ENCODE peak calls at places on chromosome X, in eight cellular contexts. One of them, this sample, is unnamed.

GRCh38 chrX:1239681-1240142 is 27.3 kb upstream of the CRLF2 start:
- DNase-seq in AG08396: no peak
- DNase-seq in kidney: peak
- DNase-seq in suprapubic skin: peak
- DNase-seq in germinal center: peak
- DNase-seq in adrenal gland: peak
- DNase-seq in amniotic stem cell: no peak
- DNase-seq in stimulated activated CD8-positive, alpha-beta memory T cell treated with anti-CD3 and anti-CD28 coated beads, Interleukin-12 subunit alpha, Interleukin-12 subunit beta, amount 100 ng/mL, for 4 hours: peak
- DNase-seq in this sample: no peak

GRCh38 chrX:79182616-79183015 is 38.1 kb downstream of the GPR174 start:
- DNase-seq in stimulated activated CD8-positive, alpha-beta memory T cell treated with anti-CD3 and anti-CD28 coated beads, Interleukin-12 subunit alpha, Interleukin-12 subunit beta, amount 100 ng/mL, for 4 hours: no peak
- DNase-seq in AG08396: no peak
- DNase-seq in suprapubic skin: no peak
- DNase-seq in germinal center: no peak
- DNase-seq in adrenal gland: no peak
- DNase-seq in amniotic stem cell: no peak
- DNase-seq in kidney: no peak
- DNase-seq in this sample: no peak

GRCh38 chrX:56226980-56227379 is 5.2 kb upstream of the KLF8 start:
- DNase-seq in AG08396: no peak
- DNase-seq in adrenal gland: no peak
- DNase-seq in amniotic stem cell: no peak
- DNase-seq in suprapubic skin: no peak
- DNase-seq in germinal center: no peak
- DNase-seq in stimulated activated CD8-positive, alpha-beta memory T cell treated with anti-CD3 and anti-CD28 coated beads, Interleukin-12 subunit alpha, Interleukin-12 subunit beta, amount 100 ng/mL, for 4 hours: no peak
- DNase-seq in kidney: no peak
- DNase-seq in this sample: no peak

GRCh38 chrX:17861496-17862011 is 456 bp upstream of the RAI2 start:
- DNase-seq in germinal center: no peak
- DNase-seq in AG08396: no peak
- DNase-seq in kidney: no peak
- DNase-seq in stimulated activated CD8-positive, alpha-beta memory T cell treated with anti-CD3 and anti-CD28 coated beads, Interleukin-12 subunit alpha, Interleukin-12 subunit beta, amount 100 ng/mL, for 4 hours: no peak
- DNase-seq in adrenal gland: no peak
- DNase-seq in suprapubic skin: no peak
- DNase-seq in amniotic stem cell: no peak
- DNase-seq in this sample: no peak

GRCh38 chrX:154840856-154841255 is 6.4 kb upstream of the SMIM9 start:
- DNase-seq in adrenal gland: no peak
- DNase-seq in stimulated activated CD8-positive, alpha-beta memory T cell treated with anti-CD3 and anti-CD28 coated beads, Interleukin-12 subunit alpha, Interleukin-12 subunit beta, amount 100 ng/mL, for 4 hours: no peak
- DNase-seq in suprapubic skin: no peak
- DNase-seq in AG08396: peak
- DNase-seq in germinal center: peak
- DNase-seq in amniotic stem cell: no peak
- DNase-seq in kidney: no peak
- DNase-seq in this sample: no peak

GRCh38 chrX:34300871-34301270 is 168.8 kb upstream of the FAM47A start:
- DNase-seq in kidney: no peak
- DNase-seq in germinal center: no peak
- DNase-seq in amniotic stem cell: peak
- DNase-seq in adrenal gland: peak
- DNase-seq in suprapubic skin: no peak
- DNase-seq in stimulated activated CD8-positive, alpha-beta memory T cell treated with anti-CD3 and anti-CD28 coated beads, Interleukin-12 subunit alpha, Interleukin-12 subunit beta, amount 100 ng/mL, for 4 hours: no peak
- DNase-seq in AG08396: peak
- DNase-seq in this sample: no peak

GRCh38 chrX:78105944-78106650 is 2.0 kb downstream of the PGK1 start:
- DNase-seq in adrenal gland: no peak
- DNase-seq in amniotic stem cell: no peak
- DNase-seq in germinal center: no peak
- DNase-seq in stimulated activated CD8-positive, alpha-beta memory T cell treated with anti-CD3 and anti-CD28 coated beads, Interleukin-12 subunit alpha, Interleukin-12 subunit beta, amount 100 ng/mL, for 4 hours: no peak
- DNase-seq in kidney: no peak
- DNase-seq in AG08396: no peak
- DNase-seq in suprapubic skin: no peak
- DNase-seq in this sample: no peak

GRCh38 chrX:111181883-111182400 is 86.0 kb downstream of the PAK3 start:
- DNase-seq in adrenal gland: no peak
- DNase-seq in germinal center: no peak
- DNase-seq in suprapubic skin: no peak
- DNase-seq in stimulated activated CD8-positive, alpha-beta memory T cell treated with anti-CD3 and anti-CD28 coated beads, Interleukin-12 subunit alpha, Interleukin-12 subunit beta, amount 100 ng/mL, for 4 hours: no peak
- DNase-seq in AG08396: no peak
- DNase-seq in kidney: no peak
- DNase-seq in amniotic stem cell: no peak
- DNase-seq in this sample: no peak

GRCh38 chrX:15418041-15418706 is 34.0 kb upstream of the VEGFD start:
- DNase-seq in AG08396: peak
- DNase-seq in adrenal gland: no peak
- DNase-seq in amniotic stem cell: no peak
- DNase-seq in stimulated activated CD8-positive, alpha-beta memory T cell treated with anti-CD3 and anti-CD28 coated beads, Interleukin-12 subunit alpha, Interleukin-12 subunit beta, amount 100 ng/mL, for 4 hours: no peak
- DNase-seq in suprapubic skin: no peak
- DNase-seq in kidney: no peak
- DNase-seq in germinal center: no peak
- DNase-seq in this sample: no peak

GRCh38 chrX:9122504-9123245 is 88.7 kb upstream of the FAM9B start:
- DNase-seq in adrenal gland: no peak
- DNase-seq in suprapubic skin: no peak
- DNase-seq in kidney: no peak
- DNase-seq in germinal center: no peak
- DNase-seq in AG08396: no peak
- DNase-seq in amniotic stem cell: no peak
- DNase-seq in stimulated activated CD8-positive, alpha-beta memory T cell treated with anti-CD3 and anti-CD28 coated beads, Interleukin-12 subunit alpha, Interleukin-12 subunit beta, amount 100 ng/mL, for 4 hours: no peak
- DNase-seq in this sample: no peak

GRCh38 chrX:106039920-106040319 is 1.4 kb upstream of the SERPINA7 start:
- DNase-seq in stimulated activated CD8-positive, alpha-beta memory T cell treated with anti-CD3 and anti-CD28 coated beads, Interleukin-12 subunit alpha, Interleukin-12 subunit beta, amount 100 ng/mL, for 4 hours: no peak
- DNase-seq in adrenal gland: no peak
- DNase-seq in amniotic stem cell: peak
- DNase-seq in kidney: no peak
- DNase-seq in suprapubic skin: no peak
- DNase-seq in AG08396: no peak
- DNase-seq in germinal center: no peak
- DNase-seq in this sample: no peak

GRCh38 chrX:13376857-13377441 is 57.1 kb upstream of the ATXN3L start:
- DNase-seq in amniotic stem cell: peak
- DNase-seq in adrenal gland: no peak
- DNase-seq in suprapubic skin: no peak
- DNase-seq in stimulated activated CD8-positive, alpha-beta memory T cell treated with anti-CD3 and anti-CD28 coated beads, Interleukin-12 subunit alpha, Interleukin-12 subunit beta, amount 100 ng/mL, for 4 hours: no peak
- DNase-seq in germinal center: no peak
- DNase-seq in AG08396: peak
- DNase-seq in kidney: no peak
- DNase-seq in this sample: peak

GRCh38 chrX:24760601-24761000 is 66.9 kb downstream of the POLA1 start:
- DNase-seq in amniotic stem cell: no peak
- DNase-seq in suprapubic skin: no peak
- DNase-seq in adrenal gland: no peak
- DNase-seq in kidney: no peak
- DNase-seq in stimulated activated CD8-positive, alpha-beta memory T cell treated with anti-CD3 and anti-CD28 coated beads, Interleukin-12 subunit alpha, Interleukin-12 subunit beta, amount 100 ng/mL, for 4 hours: no peak
- DNase-seq in germinal center: no peak
- DNase-seq in AG08396: peak
- DNase-seq in this sample: no peak

GRCh38 chrX:45743906-45744625 is 543.4 kb upstream of the DIPK2B start:
- DNase-seq in amniotic stem cell: no peak
- DNase-seq in germinal center: no peak
- DNase-seq in AG08396: no peak
- DNase-seq in kidney: no peak
- DNase-seq in suprapubic skin: no peak
- DNase-seq in stimulated activated CD8-positive, alpha-beta memory T cell treated with anti-CD3 and anti-CD28 coated beads, Interleukin-12 subunit alpha, Interleukin-12 subunit beta, amount 100 ng/mL, for 4 hours: no peak
- DNase-seq in adrenal gland: no peak
- DNase-seq in this sample: no peak

GRCh38 chrX:12138366-12139313 is at the start of gene FRMPD4:
- DNase-seq in suprapubic skin: no peak
- DNase-seq in AG08396: peak
- DNase-seq in amniotic stem cell: no peak
- DNase-seq in adrenal gland: no peak
- DNase-seq in kidney: peak
- DNase-seq in germinal center: no peak
- DNase-seq in stimulated activated CD8-positive, alpha-beta memory T cell treated with anti-CD3 and anti-CD28 coated beads, Interleukin-12 subunit alpha, Interleukin-12 subunit beta, amount 100 ng/mL, for 4 hours: no peak
- DNase-seq in this sample: no peak

GRCh38 chrX:110409925-110410324 is 51.3 kb downstream of the RTL9 start:
- DNase-seq in kidney: no peak
- DNase-seq in adrenal gland: no peak
- DNase-seq in stimulated activated CD8-positive, alpha-beta memory T cell treated with anti-CD3 and anti-CD28 coated beads, Interleukin-12 subunit alpha, Interleukin-12 subunit beta, amount 100 ng/mL, for 4 hours: no peak
- DNase-seq in suprapubic skin: no peak
- DNase-seq in germinal center: no peak
- DNase-seq in AG08396: no peak
- DNase-seq in amniotic stem cell: peak
- DNase-seq in this sample: peak

GRCh38 chrX:132388371-132388770 is 100.5 kb downstream of the MBNL3 start:
- DNase-seq in AG08396: no peak
- DNase-seq in kidney: no peak
- DNase-seq in germinal center: no peak
- DNase-seq in stimulated activated CD8-positive, alpha-beta memory T cell treated with anti-CD3 and anti-CD28 coated beads, Interleukin-12 subunit alpha, Interleukin-12 subunit beta, amount 100 ng/mL, for 4 hours: no peak
- DNase-seq in amniotic stem cell: no peak
- DNase-seq in suprapubic skin: no peak
- DNase-seq in adrenal gland: no peak
- DNase-seq in this sample: no peak

GRCh38 chrX:115589419-115589818 is 28.4 kb downstream of the PLS3 start:
- DNase-seq in amniotic stem cell: no peak
- DNase-seq in kidney: no peak
- DNase-seq in adrenal gland: no peak
- DNase-seq in suprapubic skin: no peak
- DNase-seq in stimulated activated CD8-positive, alpha-beta memory T cell treated with anti-CD3 and anti-CD28 coated beads, Interleukin-12 subunit alpha, Interleukin-12 subunit beta, amount 100 ng/mL, for 4 hours: no peak
- DNase-seq in AG08396: no peak
- DNase-seq in germinal center: no peak
- DNase-seq in this sample: no peak

GRCh38 chrX:46803140-46803539 is 33.7 kb upstream of the RP2 start:
- DNase-seq in kidney: no peak
- DNase-seq in germinal center: no peak
- DNase-seq in AG08396: no peak
- DNase-seq in amniotic stem cell: no peak
- DNase-seq in stimulated activated CD8-positive, alpha-beta memory T cell treated with anti-CD3 and anti-CD28 coated beads, Interleukin-12 subunit alpha, Interleukin-12 subunit beta, amount 100 ng/mL, for 4 hours: no peak
- DNase-seq in adrenal gland: no peak
- DNase-seq in suprapubic skin: no peak
- DNase-seq in this sample: no peak

GRCh38 chrX:48030237-48030636 is 23.4 kb downstream of the SPACA5 start:
- DNase-seq in adrenal gland: no peak
- DNase-seq in kidney: no peak
- DNase-seq in stimulated activated CD8-positive, alpha-beta memory T cell treated with anti-CD3 and anti-CD28 coated beads, Interleukin-12 subunit alpha, Interleukin-12 subunit beta, amount 100 ng/mL, for 4 hours: no peak
- DNase-seq in germinal center: no peak
- DNase-seq in amniotic stem cell: no peak
- DNase-seq in AG08396: no peak
- DNase-seq in suprapubic skin: no peak
- DNase-seq in this sample: no peak

GRCh38 chrX:39519566-39520301 is 578.0 kb downstream of the BCOR start:
- DNase-seq in amniotic stem cell: no peak
- DNase-seq in germinal center: no peak
- DNase-seq in adrenal gland: no peak
- DNase-seq in kidney: no peak
- DNase-seq in suprapubic skin: no peak
- DNase-seq in stimulated activated CD8-positive, alpha-beta memory T cell treated with anti-CD3 and anti-CD28 coated beads, Interleukin-12 subunit alpha, Interleukin-12 subunit beta, amount 100 ng/mL, for 4 hours: no peak
- DNase-seq in AG08396: no peak
- DNase-seq in this sample: no peak

This sample was measured in T1000.